ENCODE peak calls at places on chromosomes 7 and 10, in nine cellular contexts. P is fibroblast of villous mesenchyme; S is activated naive CD8-positive, alpha-beta T cell treated with anti-CD3 and anti-CD28 coated beads, Interleukin-2, amount 10 ng/mL, durations not matched to agents 7 days and 5 days; C is stimulated activated CD8-positive, alpha-beta memory T cell treated with anti-CD3 and anti-CD28 coated beads, Interleukin-2, amount 100 ng/mL, for 48 hours; I is activated gamma-delta T cell treated with Interleukin-2 at 50 U/mL for 16 hours; O is adrenal gland; W is T-cell; X is GM06990; R is left colon. G is an unnamed sample.

GRCh38 chr7:151402029-151402835 is 7.6 kb downstream of the WDR86 start:
- DNase-seq in X (no peak), P (no peak), I (no peak), C (no peak), W (no peak), R (no peak), O (no peak), S (no peak), G (no peak)

GRCh38 chr7:98372993-98373392 is 27.9 kb downstream of the BAIAP2L1 start:
- DNase-seq in O (peak), X (no peak), P (no peak), R (no peak), I (no peak), W (no peak), C (no peak), S (no peak), G (no peak)

GRCh38 chr10:101538481-101538880 is 49.6 kb downstream of the POLL start:
- DNase-seq in W (no peak), O (no peak), S (no peak), X (no peak), C (no peak), R (no peak), P (no peak), I (no peak), G (no peak)

GRCh38 chr10:97590082-97590747 is 694 bp downstream of the C10orf62 start:
- DNase-seq in P (no peak), W (no peak), C (no peak), X (no peak), I (no peak), R (no peak), O (no peak), S (peak), G (no peak)

GRCh38 chr10:89421018-89421476 is 6.7 kb downstream of the IFIT5 start:
- DNase-seq in C (no peak), O (no peak), I (no peak), W (no peak), X (no peak), S (no peak), P (no peak), R (no peak), G (no peak)

GRCh38 chr7:84939888-84940287 is 247.0 kb downstream of the SEMA3D start:
- DNase-seq in C (no peak), P (no peak), S (no peak), O (no peak), R (no peak), W (no peak), X (peak), I (no peak), G (no peak)

GRCh38 chr7:99379043-99379577 is 4.6 kb downstream of the ARPC1B start:
- DNase-seq in C (no peak), W (peak), P (peak), S (no peak), R (peak), O (peak), I (peak), X (peak), G (peak)

GRCh38 chr10:36608251-36608650 is 517.1 kb upstream of the ANKRD30A start:
- DNase-seq in O (no peak), S (no peak), R (no peak), P (no peak), X (no peak), I (no peak), C (no peak), W (no peak), G (peak)

GRCh38 chr7:28957822-28958234 is 302 bp downstream of the TRIL start:
- DNase-seq in I (no peak), X (peak), W (no peak), O (no peak), P (no peak), S (no peak), R (no peak), C (no peak), G (no peak)

GRCh38 chr10:28945959-28946358 is 268.6 kb downstream of the BAMBI start:
- DNase-seq in C (no peak), I (no peak), R (no peak), S (no peak), W (no peak), O (no peak), X (no peak), P (no peak), G (no peak)

GRCh38 chr7:129896568-129897382 is 56.0 kb downstream of the UBE2H start:
- DNase-seq in W (no peak), O (no peak), R (no peak), X (no peak), P (no peak), I (no peak), S (no peak), C (no peak), G (no peak)

GRCh38 chr10:103548581-103549348 is 55.3 kb downstream of the NEURL1 start:
- DNase-seq in I (no peak), W (no peak), O (no peak), S (no peak), C (no peak), R (peak), X (no peak), P (no peak), G (no peak)

GRCh38 chr10:49324711-49325110 is 25.7 kb downstream of the C10orf71 start:
- DNase-seq in P (peak), S (no peak), W (no peak), I (no peak), X (no peak), O (no peak), C (no peak), R (no peak), G (no peak)

GRCh38 chr10:60488111-60488669 is 98.5 kb upstream of the ANK3 start:
- DNase-seq in P (no peak), O (no peak), C (no peak), S (no peak), I (no peak), R (no peak), X (no peak), W (no peak), G (no peak)

GRCh38 chr10:35462491-35462934 is 126.2 kb downstream of the CCNY start:
- DNase-seq in S (no peak), X (no peak), C (no peak), I (no peak), R (no peak), P (no peak), O (no peak), W (no peak), G (no peak)

GRCh38 chr7:155531686-155532085 is 14.7 kb downstream of the CNPY1 start:
- DNase-seq in X (no peak), W (no peak), P (no peak), O (no peak), S (no peak), C (no peak), R (peak), I (no peak), G (no peak)